ENCODE peak calls at places on chromosomes 16 and 17, in ten cellular contexts. V is SK-N-MC, I is left ventricle myocardium inferior, U is left lung, D is dorsolateral prefrontal cortex, T is fibroblast of the aortic adventitia, N is tibial artery, W is GM06990, O is trophoblast cell, X is lung. L is an unnamed sample.

GRCh38 chr16:31168848-31169247 is 11.1 kb upstream of the FUS start:
- DNase-seq in D (no peak), X (no peak), I (no peak), U (no peak), N (no peak), O (peak), V (no peak), W (no peak), T (no peak), L (no peak)

GRCh38 chr17:64332502-64332901 is 58.2 kb downstream of the PECAM1 start:
- DNase-seq in V (no peak), I (peak), D (no peak), O (no peak), N (no peak), W (no peak), T (no peak), U (no peak), X (no peak), L (no peak)

GRCh38 chr17:77681820-77682219 is 276.7 kb upstream of the TNRC6C start:
- DNase-seq in W (no peak), U (no peak), X (no peak), D (no peak), N (no peak), O (no peak), I (peak), T (peak), V (no peak), L (no peak)

GRCh38 chr17:82619211-82619610 is 29.0 kb downstream of the WDR45B start:
- DNase-seq in D (no peak), O (no peak), W (no peak), I (no peak), U (no peak), T (no peak), V (no peak), N (no peak), X (no peak), L (no peak)

GRCh38 chr17:45828171-45829133 is 16.2 kb upstream of the SPPL2C start:
- DNase-seq in X (no peak), O (no peak), N (no peak), T (no peak), D (peak), I (no peak), W (no peak), V (no peak), U (no peak), L (no peak)

GRCh38 chr17:34822007-34822737 is 139.1 kb downstream of the CCT6B start:
- DNase-seq in D (no peak), I (no peak), U (no peak), X (no peak), V (no peak), T (no peak), O (no peak), W (no peak), N (no peak), L (no peak)

GRCh38 chr17:40598928-40599627 is 33.8 kb upstream of the CCR7 start:
- DNase-seq in W (peak), D (no peak), O (no peak), T (peak), I (no peak), U (no peak), X (no peak), V (no peak), N (peak), L (peak)

GRCh38 chr17:27572665-27573064 is 58.3 kb upstream of the LGALS9 start:
- DNase-seq in W (no peak), U (no peak), T (peak), N (no peak), V (no peak), X (no peak), O (no peak), D (no peak), I (no peak), L (no peak)

GRCh38 chr17:2027528-2028233 is 2.3 kb upstream of the DPH1 start:
- DNase-seq in V (no peak), T (no peak), U (no peak), W (no peak), D (peak), N (no peak), X (no peak), O (no peak), I (no peak), L (no peak)

GRCh38 chr17:83155128-83156081 is 76.0 kb downstream of the METRNL start:
- DNase-seq in T (peak), D (no peak), W (no peak), O (peak), U (no peak), V (peak), X (peak), I (no peak), N (peak), L (no peak)

GRCh38 chr17:64687959-64688358 is 25.9 kb upstream of the SMURF2 start:
- DNase-seq in I (no peak), V (no peak), T (peak), N (no peak), U (no peak), W (no peak), O (no peak), X (no peak), D (no peak), L (no peak)

GRCh38 chr16:84729716-84730320 is 30.0 kb downstream of the USP10 start:
- DNase-seq in V (no peak), D (no peak), T (peak), O (no peak), N (no peak), I (no peak), U (no peak), X (no peak), W (no peak), L (no peak)

GRCh38 chr17:65099941-65100315 is 37.2 kb upstream of the RGS9 start:
- DNase-seq in U (peak), W (peak), I (peak), T (peak), N (peak), V (no peak), D (peak), X (no peak), O (peak), L (no peak)

GRCh38 chr17:61205406-61205805 is 194.2 kb upstream of the TBX2 start:
- DNase-seq in U (no peak), T (no peak), D (no peak), O (no peak), V (no peak), X (no peak), N (no peak), W (no peak), I (no peak), L (no peak)

GRCh38 chr16:49622421-49623402 is 233.2 kb downstream of the ZNF423 start:
- DNase-seq in D (no peak), X (no peak), O (no peak), T (no peak), I (no peak), U (no peak), W (no peak), N (no peak), V (no peak), L (no peak)

GRCh38 chr16:31271621-31272190 is 11.9 kb downstream of the ITGAM start:
- DNase-seq in U (no peak), W (no peak), I (no peak), D (no peak), X (no peak), T (no peak), O (no peak), V (no peak), N (no peak), L (no peak)

GRCh38 chr17:1764274-1764673 is 2.4 kb downstream of the SERPINF1 start:
- DNase-seq in V (no peak), D (no peak), W (peak), I (peak), N (peak), T (peak), O (no peak), X (peak), U (peak), L (peak)

GRCh38 chr17:68437979-68438877 is 19.1 kb downstream of the WIPI1 start:
- DNase-seq in W (no peak), V (no peak), D (no peak), O (no peak), N (no peak), U (peak), X (no peak), T (peak), I (peak), L (peak)

GRCh38 chr16:78065344-78065743 is 34.1 kb upstream of the WWOX start:
- DNase-seq in T (no peak), X (no peak), W (no peak), V (no peak), I (no peak), U (no peak), O (no peak), N (no peak), D (no peak), L (no peak)

GRCh38 chr17:74283371-74283673 is 9.3 kb downstream of the DNAI2 start:
- DNase-seq in T (no peak), U (no peak), I (no peak), V (no peak), X (no peak), W (no peak), N (no peak), O (no peak), D (no peak), L (no peak)

GRCh38 chr17:69608808-69609494 is 194.5 kb downstream of the MAP2K6 start:
- DNase-seq in N (peak), O (peak), X (no peak), I (no peak), V (no peak), U (no peak), W (no peak), T (peak), D (no peak), L (no peak)

GRCh38 chr16:29700253-29700987 is 21.4 kb downstream of the QPRT start:
- DNase-seq in O (peak), T (peak), D (peak), U (peak), N (peak), V (no peak), X (peak), I (peak), W (peak), L (peak)

GRCh38 chr16:89574681-89575246 is 794 bp upstream of the CPNE7 start:
- DNase-seq in X (no peak), D (no peak), N (no peak), I (peak), U (no peak), W (peak), T (peak), V (no peak), O (peak), L (peak)

DNA sequence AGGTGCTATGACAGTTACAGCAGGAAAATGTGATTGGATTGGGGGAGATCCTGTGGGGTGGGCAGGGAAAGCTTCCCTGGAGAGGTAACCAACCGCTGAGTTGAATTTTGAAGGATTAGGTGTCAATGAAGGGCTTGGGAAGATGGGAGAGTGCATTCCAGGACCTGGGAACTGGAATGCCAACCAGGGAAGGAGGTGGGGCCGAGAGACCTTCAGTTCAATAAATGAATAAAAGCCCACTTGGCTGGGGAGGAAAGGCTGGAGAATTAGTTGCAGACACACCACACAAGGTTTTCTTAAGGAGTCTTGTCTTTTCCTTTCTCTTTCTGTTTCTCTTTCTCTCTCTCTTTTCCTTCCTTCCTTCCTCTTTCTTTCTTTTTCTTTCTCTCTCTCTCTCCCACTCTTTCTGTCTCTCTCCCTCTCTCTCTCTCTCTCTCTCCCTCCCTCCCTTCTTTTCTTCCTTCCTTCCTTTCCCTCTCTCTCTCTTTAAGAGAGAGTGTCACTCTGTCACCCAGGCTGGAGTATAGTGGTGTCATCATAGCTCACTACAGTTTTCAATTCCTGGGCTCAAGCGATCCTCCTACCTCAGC is 3.3 kb downstream of the USP43 start:
- DNase-seq in I (no peak), N (no peak), T (no peak), V (no peak), W (no peak), X (no peak), D (no peak), O (peak), U (no peak), L (no peak)
- H3K4me3 ChIP-seq in I (no peak), N (no peak), T (no peak), V (no peak), W (no peak), X (no peak), D (no peak), O (no peak), U (no peak), L (no peak)

GRCh38 chr17:12974319-12974661 is 43.5 kb downstream of the ELAC2 start:
- DNase-seq in W (no peak), T (peak), X (no peak), D (no peak), O (no peak), N (no peak), U (no peak), V (no peak), I (no peak), L (no peak)
- H3K4me3 ChIP-seq in W (no peak), T (peak), X (no peak), D (peak), O (no peak), N (peak), U (no peak), V (no peak), I (peak), L (no peak)

GRCh38 chr16:55647343-55647742 is 8.4 kb upstream of the SLC6A2 start:
- DNase-seq in V (no peak), X (no peak), U (no peak), N (no peak), W (no peak), O (no peak), D (no peak), T (no peak), I (no peak), L (no peak)
- H3K4me3 ChIP-seq in V (no peak), X (no peak), U (no peak), N (no peak), W (no peak), O (no peak), D (no peak), T (no peak), I (no peak), L (no peak)

DNA sequence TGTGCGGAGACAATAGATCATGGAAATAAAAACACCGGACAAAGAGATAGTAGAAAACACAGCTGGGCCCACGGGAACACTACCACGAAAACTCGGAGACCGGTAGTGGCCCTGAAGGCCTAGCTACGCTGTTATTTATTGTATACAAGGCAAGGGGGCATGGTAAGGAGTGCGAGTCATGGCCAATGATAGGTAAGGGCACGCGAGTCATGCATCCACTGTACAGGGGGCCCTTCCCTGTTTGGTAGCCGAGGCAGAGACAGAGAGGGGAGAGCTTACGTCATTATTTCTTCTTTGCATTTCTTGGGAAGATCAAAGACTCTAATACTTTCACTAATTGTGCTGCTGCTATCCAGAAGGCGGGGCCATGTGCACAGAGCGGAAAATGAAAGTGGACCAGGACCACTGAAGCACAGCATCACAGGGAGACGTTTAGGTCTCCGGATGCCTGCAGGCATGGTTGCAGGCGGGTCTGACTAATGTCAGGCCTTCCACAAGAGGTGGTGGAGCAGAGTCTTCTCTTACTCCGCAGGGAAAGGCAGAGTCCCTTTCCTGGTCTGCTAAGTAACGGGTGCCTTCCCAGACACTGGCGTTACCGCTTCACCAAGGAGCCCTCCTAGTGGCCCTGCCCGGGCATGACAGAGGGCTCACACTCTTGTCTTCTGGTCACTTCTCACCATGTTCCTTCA is 74.4 kb upstream of the ARL4D start:
- DNase-seq in O (peak), T (no peak), W (peak), N (no peak), X (no peak), U (no peak), I (no peak), D (no peak), V (no peak), L (no peak)
- H3K4me3 ChIP-seq in O (no peak), T (no peak), W (no peak), N (no peak), X (no peak), U (no peak), I (no peak), D (no peak), V (no peak), L (no peak)

GRCh38 chr17:76139801-76140660 is 1.0 kb downstream of the FOXJ1 start:
- DNase-seq in T (no peak), X (peak), V (no peak), O (no peak), W (peak), I (no peak), D (no peak), N (no peak), U (peak), L (no peak)

GRCh38 chr17:76138234-76138895 is 2.7 kb downstream of the FOXJ1 start:
- DNase-seq in W (no peak), T (no peak), V (no peak), D (peak), I (no peak), O (no peak), U (no peak), N (no peak), X (no peak), L (no peak)

GRCh38 chr17:76138896-76139248 is 2.2 kb downstream of the FOXJ1 start:
- DNase-seq in T (no peak), D (no peak), W (no peak), V (no peak), I (no peak), X (no peak), O (no peak), U (no peak), N (no peak), L (no peak)

GRCh38 chr17:76140661-76141211 is 309 bp downstream of the FOXJ1 start:
- DNase-seq in U (no peak), N (no peak), T (no peak), D (no peak), W (no peak), O (no peak), X (no peak), I (no peak), V (no peak), L (no peak)

DNA sequence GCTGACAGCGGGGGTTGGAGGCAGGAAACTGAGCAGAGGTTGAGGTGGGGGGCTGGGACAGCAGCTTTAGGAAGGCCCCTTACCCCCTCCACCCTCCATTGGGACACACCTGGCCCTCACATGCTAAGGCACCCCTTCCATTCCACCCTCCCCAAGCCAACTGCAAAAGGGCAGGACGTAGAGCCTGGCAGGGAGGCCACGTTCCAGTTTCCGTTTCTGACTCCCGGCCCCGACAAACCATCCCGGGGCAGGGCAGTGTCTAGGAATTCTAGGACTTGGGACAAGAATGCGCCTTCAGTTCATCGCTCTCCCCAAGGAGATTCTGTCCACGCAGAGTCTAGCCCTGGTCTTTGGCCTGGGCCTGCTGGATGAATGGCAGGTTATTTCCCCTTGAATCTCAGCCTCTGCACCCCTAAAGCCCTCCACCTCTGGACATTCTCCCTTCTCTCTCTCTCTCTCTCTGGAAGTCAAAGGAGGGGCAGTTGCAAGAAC is 1.7 kb downstream of the FOXJ1 start:
- DNase-seq in U (no peak), V (no peak), W (no peak), O (no peak), D (no peak), N (no peak), T (no peak), X (no peak), I (no peak), L (no peak)
- H3K4me3 ChIP-seq in U (peak), V (no peak), W (no peak), O (no peak), D (no peak), N (no peak), T (no peak), X (no peak), I (peak), L (no peak)

DNA sequence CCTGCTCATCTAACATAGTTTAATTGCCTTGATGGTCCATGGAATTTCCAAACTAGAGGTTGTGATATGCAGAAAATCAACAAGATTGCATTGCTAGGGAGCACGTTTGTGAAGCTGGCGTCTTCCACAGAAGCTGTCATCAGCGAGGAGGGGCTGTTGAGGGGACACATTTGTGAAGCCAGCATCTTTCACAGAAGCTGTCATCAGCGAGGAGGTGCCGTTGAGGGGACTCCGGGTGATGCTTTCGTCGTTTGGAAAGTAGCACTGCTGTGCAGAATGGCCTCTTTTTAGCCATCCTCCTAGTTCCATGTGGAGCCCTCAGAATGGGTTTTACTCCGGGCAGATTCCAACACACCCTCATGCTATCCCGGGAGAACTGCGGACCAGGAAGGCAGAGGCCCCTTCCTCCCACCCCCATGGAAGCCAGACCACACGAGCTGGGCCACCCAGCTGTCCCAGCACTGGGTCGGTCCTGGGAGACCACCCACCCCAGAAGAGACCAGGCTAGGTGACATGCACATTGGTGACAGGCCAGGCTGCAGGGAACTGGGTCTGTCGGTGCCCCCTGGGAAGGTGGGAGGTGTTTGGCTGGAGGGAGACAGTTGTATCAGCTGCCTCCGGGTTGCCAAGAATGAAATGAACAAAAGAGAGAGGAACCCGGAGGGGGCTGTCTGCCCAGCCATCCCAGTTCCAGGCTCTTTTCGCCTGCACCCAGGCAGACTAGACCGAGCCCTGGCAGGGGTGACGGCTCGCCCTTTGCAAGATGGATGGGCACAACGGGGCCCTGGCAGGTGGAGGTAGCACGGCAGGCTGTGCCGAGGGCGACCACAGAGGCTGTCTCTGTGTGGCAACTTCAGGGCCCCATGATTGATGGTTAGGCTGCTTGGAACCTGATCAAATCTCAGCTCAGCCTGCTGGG is 119.4 kb upstream of the CHMP6 start:
- DNase-seq in T (no peak), I (peak), X (no peak), U (peak), N (no peak), O (no peak), W (no peak), D (no peak), V (no peak), L (no peak)
- H3K4me3 ChIP-seq in T (no peak), I (no peak), X (no peak), U (no peak), N (no peak), O (no peak), W (no peak), D (no peak), V (no peak), L (peak)

L was measured in CD4-positive, alpha-beta memory T cell.